ENCODE peak calls at places on chromosomes 12 and 14, in four cellular contexts. Q is omental fat pad, X is neural progenitor cell, F is foreskin fibroblast. L is an unnamed sample.

GRCh38 chr12:25833657-25834056 is 124.8 kb upstream of the RASSF8 start:
- DNase-seq in Q (no peak), X (no peak), F (no peak), L (no peak)

GRCh38 chr12:79455314-79455713 is 235.4 kb downstream of the PAWR start:
- DNase-seq in Q (no peak), X (no peak), F (no peak), L (no peak)

GRCh38 chr14:58663494-58664111 is 25.8 kb downstream of the DACT1 start:
- DNase-seq in Q (no peak), X (no peak), F (peak), L (no peak)

GRCh38 chr12:50070314-50071060 is 13.1 kb downstream of the ASIC1 start:
- DNase-seq in Q (no peak), X (peak), F (peak), L (peak)

GRCh38 chr12:88242161-88242925 is 100.2 kb downstream of the TMTC3 start:
- DNase-seq in Q (peak), X (no peak), F (peak), L (no peak)

GRCh38 chr14:55721353-55721752 is 141.3 kb downstream of the KTN1 start:
- DNase-seq in Q (no peak), X (no peak), F (peak), L (no peak)

GRCh38 chr12:25718081-25718731 is 165.1 kb upstream of the LMNTD1 start:
- DNase-seq in Q (no peak), X (no peak), F (no peak), L (no peak)

GRCh38 chr12:124654666-124655316 is 87.4 kb upstream of the NCOR2 start:
- DNase-seq in Q (no peak), X (no peak), F (no peak), L (no peak)

GRCh38 chr12:26338574-26339572 is 143.5 kb downstream of the SSPN start:
- DNase-seq in Q (no peak), X (no peak), F (peak), L (no peak)

GRCh38 chr14:92958373-92959188 is 35.6 kb downstream of the CHGA start:
- DNase-seq in Q (no peak), X (no peak), F (no peak), L (no peak)

GRCh38 chr14:49896956-49897355 is 4.1 kb downstream of the ARF6 start:
- DNase-seq in Q (no peak), X (no peak), F (no peak), L (no peak)

GRCh38 chr12:54658306-54659264 is 10.4 kb upstream of the DCD start:
- DNase-seq in Q (no peak), X (peak), F (no peak), L (no peak)

GRCh38 chr14:92600318-92601053 is 86.9 kb downstream of the RIN3 start:
- DNase-seq in Q (no peak), X (no peak), F (peak), L (no peak)

GRCh38 chr14:72578514-72578913 is 315.4 kb downstream of the DPF3 start:
- DNase-seq in Q (no peak), X (no peak), F (no peak), L (no peak)

GRCh38 chr12:14442221-14442881 is 76.9 kb downstream of the ATF7IP start:
- DNase-seq in Q (no peak), X (no peak), F (peak), L (no peak)

GRCh38 chr12:59517522-59517921 is 78.3 kb upstream of the SLC16A7 start:
- DNase-seq in Q (no peak), X (no peak), F (no peak), L (no peak)

GRCh38 chr12:7439579-7440505 is 4.1 kb downstream of the CD163L1 start:
- DNase-seq in Q (no peak), X (peak), F (peak), L (peak)

GRCh38 chr14:68363841-68364711 is 428.8 kb downstream of the ZFP36L1 start:
- DNase-seq in Q (no peak), X (peak), F (no peak), L (peak)

GRCh38 chr14:28768549-28768870 is 1.9 kb downstream of the FOXG1 start:
- DNase-seq in Q (no peak), X (no peak), F (no peak), L (no peak)

GRCh38 chr14:102323102-102323501 is 3.6 kb downstream of the ZNF839 start:
- DNase-seq in Q (peak), X (peak), F (peak), L (no peak)

GRCh38 chr12:107126688-107127481 is 33.5 kb upstream of the CRY1 start:
- DNase-seq in Q (no peak), X (no peak), F (peak), L (no peak)

GRCh38 chr12:21559855-21560569 is 33.9 kb downstream of the SPX start:
- DNase-seq in Q (no peak), X (no peak), F (peak), L (no peak)

GRCh38 chr14:74910556-74910955 is 12.5 kb downstream of the RPS6KL1 start:
- DNase-seq in Q (no peak), X (no peak), F (no peak), L (no peak)

GRCh38 chr12:58529897-58530296 is 390.4 kb downstream of the LRIG3 start:
- DNase-seq in Q (no peak), X (no peak), F (peak), L (no peak)

GRCh38 chr12:16828891-16829290 is 222.9 kb upstream of the LMO3 start:
- DNase-seq in Q (no peak), X (no peak), F (no peak), L (no peak)

GRCh38 chr12:6554168-6554989 is 1.5 kb downstream of the IFFO1 start:
- DNase-seq in Q (peak), X (peak), F (peak), L (no peak)

GRCh38 chr12:108386704-108387360 is 47.7 kb upstream of the CMKLR1 start:
- DNase-seq in Q (no peak), X (no peak), F (no peak), L (no peak)

GRCh38 chr12:57229041-57229633 is 374 bp upstream of the SHMT2 start:
- DNase-seq in Q (no peak), X (no peak), F (no peak), L (no peak)

GRCh38 chr14:75229923-75230792 is 48.5 kb upstream of the FOS start:
- DNase-seq in Q (no peak), X (peak), F (no peak), L (no peak)

DNA sequence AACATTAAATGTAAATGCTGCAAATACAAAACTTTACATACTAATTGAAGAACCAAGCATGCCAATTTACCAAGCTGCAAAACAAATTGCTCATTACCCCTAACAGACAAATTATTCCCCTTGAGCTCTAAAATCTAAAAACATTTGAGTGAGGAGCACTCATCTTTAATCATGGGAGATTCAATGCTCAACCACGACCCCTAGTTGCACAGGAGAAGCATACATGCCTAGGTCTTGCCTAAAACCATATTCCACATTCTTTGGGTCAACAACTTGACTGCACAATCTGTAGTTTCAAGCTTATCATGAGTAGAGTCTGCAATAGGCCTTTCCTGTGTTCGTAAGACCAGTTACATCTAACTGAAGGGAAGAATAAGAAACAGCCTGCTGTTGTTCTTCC is 69.7 kb downstream of the MGAT4C start:
- DNase-seq in Q (no peak), X (peak), F (no peak), L (no peak)
- TF ChIP-seq CTCF in Q (no peak), X (no peak), F (peak), L (no peak)

DNA sequence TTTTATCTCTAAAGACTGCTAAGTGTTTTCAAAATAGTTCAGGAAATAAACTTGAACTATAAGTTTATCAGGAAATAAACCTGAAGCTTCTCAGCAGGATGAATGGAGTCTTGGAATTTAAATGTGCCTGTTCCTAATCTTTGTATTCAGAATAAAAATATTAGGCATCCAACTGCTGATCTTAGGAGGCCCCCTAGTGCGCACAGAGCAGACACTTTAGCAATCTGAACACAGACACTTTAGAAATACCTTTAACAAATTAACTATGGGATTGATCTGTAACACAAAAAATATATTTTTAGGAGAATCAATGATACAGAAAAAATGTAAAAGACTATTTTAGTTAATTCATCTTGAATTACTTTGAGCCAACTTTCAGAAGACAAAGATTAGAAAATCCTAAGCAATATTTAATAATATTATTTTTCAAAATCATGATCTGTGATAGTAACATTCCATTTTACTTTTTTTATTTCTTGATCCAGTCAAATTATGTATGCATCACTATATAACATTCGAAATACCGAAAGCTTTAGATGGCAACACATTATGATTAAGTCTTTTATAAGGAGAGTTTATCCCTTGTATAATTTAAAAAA is 80.9 kb downstream of the SLC41A2 start:
- DNase-seq in Q (no peak), X (peak), F (no peak), L (no peak)
- TF ChIP-seq CTCF in Q (no peak), X (peak), F (peak), L (peak)

GRCh38 chr12:32558941-32559340 is 120.2 kb upstream of the DNM1L start:
- DNase-seq in Q (no peak), X (no peak), F (peak), L (no peak)

GRCh38 chr12:32561931-32562341 is 117.2 kb upstream of the DNM1L start:
- DNase-seq in Q (no peak), X (peak), F (peak), L (no peak)

GRCh38 chr12:32559434-32559833 is 119.7 kb upstream of the DNM1L start:
- DNase-seq in Q (no peak), X (no peak), F (no peak), L (no peak)

GRCh38 chr12:32560520-32560919 is 118.6 kb upstream of the DNM1L start:
- DNase-seq in Q (no peak), X (no peak), F (no peak), L (no peak)
- TF ChIP-seq CTCF in Q (no peak), X (no peak), F (no peak), L (no peak)

DNA sequence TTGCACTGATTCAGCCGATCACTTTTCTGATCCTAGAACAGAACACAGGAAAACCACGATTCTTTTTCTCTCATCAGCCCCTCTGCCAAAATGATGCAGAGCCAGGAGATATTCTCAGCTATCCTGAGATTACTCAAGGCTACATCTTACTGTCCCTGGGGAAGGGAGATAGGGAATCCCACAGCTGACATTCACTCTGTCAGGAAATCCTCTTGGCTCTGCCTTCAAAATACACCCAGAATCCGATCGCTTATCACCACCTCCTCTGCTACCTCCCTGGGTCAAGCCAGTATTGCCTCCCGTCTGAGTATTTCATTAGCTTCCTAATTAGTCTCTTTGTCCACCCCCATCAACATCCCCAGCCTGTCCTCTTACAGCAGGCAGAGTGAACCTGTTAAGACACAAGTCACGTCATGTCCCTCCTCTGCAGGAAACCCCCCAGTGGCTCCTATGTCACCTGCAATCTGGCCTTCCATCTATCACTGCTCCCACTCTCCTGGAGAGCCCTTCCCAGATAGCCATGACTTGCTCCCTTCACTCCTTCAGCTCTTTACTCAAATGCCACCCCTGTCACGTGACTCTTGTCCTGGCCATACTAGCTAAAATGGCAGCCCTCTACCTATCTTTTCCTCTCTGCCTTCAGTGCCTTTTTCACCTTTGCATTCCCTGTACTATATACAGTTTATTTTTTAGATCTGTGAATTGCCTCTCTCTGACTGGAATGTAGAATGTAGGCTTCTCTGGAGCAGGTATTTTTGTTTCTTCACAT is 70.3 kb downstream of the GALNT4 start:
- DNase-seq in Q (no peak), X (peak), F (no peak), L (no peak)
- TF ChIP-seq CTCF in Q (no peak), X (no peak), F (no peak), L (no peak)